ENCODE peak calls at places on chromosomes 6 and 20, in five cellular contexts. U is cardiac fibroblast, O is esophagus muscularis mucosa, X is fibroblast of lung, C is endothelial cell of umbilical vein. W is an unnamed sample.

GRCh38 chr6:166415306-166415705 is 32.6 kb upstream of the MPC1 start:
- DNase-seq in C (no peak), X (no peak), U (no peak), O (no peak), W (no peak)

GRCh38 chr20:43977252-43977651 is 62.6 kb downstream of the TOX2 start:
- DNase-seq in U (peak; percentile 72), X (peak; percentile 45), C (no peak), O (no peak), W (no peak)

GRCh38 chr6:11260249-11261038 is 28.0 kb upstream of the NEDD9 start:
- DNase-seq in O (no peak), X (no peak), C (no peak), U (no peak), W (no peak)

GRCh38 chr6:45092135-45092534 is 236.0 kb upstream of the RUNX2 start:
- DNase-seq in O (no peak), X (no peak), C (no peak), U (no peak), W (no peak)

GRCh38 chr20:62759981-62760431 is 36.3 kb upstream of the MRGBP start:
- DNase-seq in O (no peak), X (no peak), U (no peak), C (no peak), W (no peak)

GRCh38 chr6:104862456-104862855 is 2.7 kb upstream of the HACE1 start:
- DNase-seq in O (no peak), C (no peak), U (no peak), X (peak; percentile 77), W (no peak)

GRCh38 chr6:158654960-158655485 is 5.2 kb downstream of the SYTL3 start:
- DNase-seq in C (no peak), O (no peak), X (peak; percentile 85), U (peak; percentile 84), W (no peak)

GRCh38 chr20:36666181-36666740 is 20.3 kb upstream of the SLA2 start:
- DNase-seq in X (peak; percentile 47), O (no peak), U (peak; percentile 39), C (peak; percentile 20), W (no peak)

DNA sequence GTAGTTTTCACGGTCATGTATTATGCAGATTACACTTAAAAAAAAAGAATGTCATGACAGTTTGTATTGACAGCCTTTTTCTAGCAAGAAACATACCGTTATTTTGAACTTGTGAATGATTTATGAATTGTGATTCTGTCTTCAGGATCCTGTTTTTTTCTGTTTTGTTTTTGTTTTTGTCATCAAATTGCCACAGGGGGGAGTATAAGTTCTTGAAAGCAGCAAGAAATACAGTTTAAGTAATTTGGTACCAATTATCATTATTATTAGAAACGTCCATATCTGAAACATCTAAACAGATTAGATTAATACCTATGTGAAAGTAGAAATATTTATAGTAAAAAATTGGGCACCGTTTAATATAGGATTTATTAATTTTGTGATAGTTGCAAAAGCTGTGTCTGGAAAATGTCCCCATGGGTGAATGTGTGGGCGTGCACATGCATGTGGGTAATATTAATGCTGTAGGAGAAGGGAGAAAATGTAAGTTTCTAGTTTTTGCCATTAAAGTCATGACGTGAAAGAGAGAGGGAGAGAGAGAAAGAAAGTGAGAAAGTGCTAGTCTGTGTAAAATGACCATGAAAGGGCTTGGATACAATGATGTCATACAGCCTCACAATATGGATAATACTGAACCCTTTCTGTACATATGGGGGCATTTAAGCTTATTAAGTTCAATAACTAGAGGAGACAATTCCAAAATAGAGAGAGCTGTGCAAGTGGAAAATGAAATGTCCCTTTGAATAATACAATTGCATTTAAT is 9.4 kb upstream of the CCN2 start:
- DNase-seq in O (no peak), C (peak; percentile 76), X (peak; percentile 72), U (peak; percentile 78), W (no peak)
- TF ChIP-seq CTCF in O (peak; percentile 23), C (peak; percentile 12), X (peak; percentile 33), U (peak; percentile 36), W (peak; percentile 56)

GRCh38 chr20:35599776-35600120 is 15.9 kb upstream of the SPAG4 start:
- DNase-seq in O (no peak), U (no peak), C (no peak), X (no peak), W (no peak)

GRCh38 chr20:35600176-35600995 is 15.2 kb upstream of the SPAG4 start:
- DNase-seq in U (no peak), C (no peak), O (no peak), X (no peak), W (no peak)

GRCh38 chr20:35601990-35602389 is 13.6 kb upstream of the SPAG4 start:
- DNase-seq in O (no peak), X (no peak), U (no peak), C (no peak), W (no peak)

GRCh38 chr20:35602851-35603495 is 12.7 kb upstream of the SPAG4 start:
- DNase-seq in X (no peak), O (no peak), U (no peak), C (no peak), W (no peak)

GRCh38 chr20:35601021-35601973 is 14.3 kb upstream of the SPAG4 start:
- DNase-seq in U (peak; percentile 75), O (no peak), X (peak; percentile 72), C (peak; percentile 79), W (no peak)
- TF ChIP-seq CTCF in U (peak; percentile 28), O (peak; percentile 64), X (peak; percentile 37), C (peak; percentile 26), W (peak; percentile 57)

DNA sequence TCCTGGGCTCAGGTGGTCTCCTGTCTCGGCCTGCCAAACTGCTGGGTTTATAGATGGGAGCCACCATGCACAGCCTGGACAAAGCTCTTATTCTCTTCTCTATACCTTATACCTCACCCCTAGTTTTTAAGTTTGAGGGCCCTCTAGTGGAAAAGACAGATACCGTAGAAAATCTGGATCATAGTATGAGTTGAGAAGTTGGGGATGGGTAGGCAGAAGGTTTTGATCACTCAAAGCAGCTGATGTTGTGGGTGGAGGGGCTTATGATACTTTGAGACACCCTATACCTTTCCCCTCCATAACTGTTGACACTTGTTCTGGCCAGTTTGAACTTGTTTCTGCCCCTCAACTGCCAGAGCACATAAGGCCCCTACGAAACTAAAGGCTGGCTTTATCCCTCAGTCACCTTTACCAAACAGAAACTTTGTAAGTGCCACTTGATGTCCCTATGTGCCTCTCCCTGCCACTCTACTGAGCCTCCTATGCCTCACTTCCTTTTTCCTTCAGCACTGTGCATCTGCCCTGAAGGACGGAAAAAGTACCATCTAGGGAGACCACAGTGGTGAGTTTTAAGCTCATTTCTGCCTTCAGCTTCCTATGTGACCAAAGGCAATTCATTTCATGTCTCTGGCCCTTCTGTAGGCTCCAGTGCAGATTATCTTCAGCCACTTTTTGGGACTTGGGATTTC is 28.6 kb downstream of the RALY start:
- DNase-seq in C (peak; percentile 35), U (peak; percentile 21), X (peak; percentile 45), O (no peak), W (no peak)
- TF ChIP-seq CTCF in C (peak; percentile 17), U (peak; percentile 43), X (peak; percentile 49), O (no peak), W (peak; percentile 41)

GRCh38 chr6:40950986-40951730 is 87.9 kb downstream of the UNC5CL start:
- DNase-seq in U (no peak), X (no peak), C (peak; percentile 15), O (no peak), W (no peak)

GRCh38 chr6:40946738-40947301 is 92.2 kb downstream of the UNC5CL start:
- DNase-seq in U (no peak), C (no peak), X (no peak), O (no peak), W (no peak)

GRCh38 chr6:40947876-40948514 is 91.0 kb downstream of the UNC5CL start:
- DNase-seq in U (peak; percentile 59), X (peak; percentile 76), C (peak; percentile 71), O (no peak), W (no peak)

GRCh38 chr6:40953486-40953885 is 85.5 kb downstream of the UNC5CL start:
- DNase-seq in X (no peak), O (no peak), C (no peak), U (no peak), W (no peak)

GRCh38 chr6:40948598-40948997 is 90.4 kb downstream of the UNC5CL start:
- DNase-seq in X (peak; percentile 5), O (no peak), C (no peak), U (no peak), W (no peak)
- TF ChIP-seq CTCF in X (no peak), O (no peak), C (no peak), U (no peak), W (no peak)

GRCh38 chr6:27177454-27178000 is 70.0 kb upstream of the PRSS16 start:
- DNase-seq in C (peak; percentile 83), O (no peak), X (peak; percentile 88), U (peak; percentile 90), W (peak; percentile 94)
- TF ChIP-seq CTCF in C (peak; percentile 45), O (peak; percentile 66), X (peak; percentile 56), U (peak; percentile 47), W (peak; percentile 53)

GRCh38 chr6:117280922-117281321 is 15.6 kb downstream of the VGLL2 start:
- DNase-seq in C (no peak), U (no peak), X (no peak), O (no peak), W (no peak)
- TF ChIP-seq CTCF in C (no peak), U (peak; percentile 22), X (no peak), O (no peak), W (peak; percentile 14)

DNA sequence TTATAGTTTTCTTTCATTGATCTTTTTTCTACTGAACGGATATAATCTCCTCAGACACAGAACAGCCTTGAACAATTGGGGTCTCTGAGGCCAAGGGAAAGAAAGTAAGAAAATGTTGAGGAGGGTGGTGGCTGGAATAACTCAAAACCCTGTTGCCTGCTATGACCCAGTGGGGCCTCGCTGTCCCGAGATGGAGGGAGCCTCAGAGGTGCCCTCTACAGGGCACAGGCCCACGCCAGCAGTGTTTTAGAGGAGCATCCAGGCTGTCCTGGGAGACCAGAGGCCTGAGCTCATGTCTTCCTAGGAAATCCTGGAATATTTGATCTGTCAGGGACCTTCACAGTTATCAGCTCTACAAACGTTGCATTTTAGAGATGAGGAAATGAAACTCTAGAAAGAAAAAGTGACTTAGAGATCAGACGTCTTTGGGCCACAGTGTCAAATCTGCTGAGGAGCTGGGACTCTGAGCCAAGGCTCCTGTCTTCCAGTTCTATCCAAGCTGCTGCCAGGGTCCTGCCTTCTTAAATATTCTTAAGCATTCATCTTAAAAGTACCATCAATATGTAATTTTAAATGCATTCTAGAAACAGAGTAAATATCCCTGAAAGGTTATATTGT is 26.3 kb downstream of the ALDH5A1 start:
- DNase-seq in O (no peak), X (peak; percentile 18), U (peak; percentile 41), C (peak; percentile 28), W (peak; percentile 66)
- TF ChIP-seq CTCF in O (peak; percentile 62), X (peak; percentile 75), U (peak; percentile 82), C (peak; percentile 60), W (peak; percentile 77)

DNA sequence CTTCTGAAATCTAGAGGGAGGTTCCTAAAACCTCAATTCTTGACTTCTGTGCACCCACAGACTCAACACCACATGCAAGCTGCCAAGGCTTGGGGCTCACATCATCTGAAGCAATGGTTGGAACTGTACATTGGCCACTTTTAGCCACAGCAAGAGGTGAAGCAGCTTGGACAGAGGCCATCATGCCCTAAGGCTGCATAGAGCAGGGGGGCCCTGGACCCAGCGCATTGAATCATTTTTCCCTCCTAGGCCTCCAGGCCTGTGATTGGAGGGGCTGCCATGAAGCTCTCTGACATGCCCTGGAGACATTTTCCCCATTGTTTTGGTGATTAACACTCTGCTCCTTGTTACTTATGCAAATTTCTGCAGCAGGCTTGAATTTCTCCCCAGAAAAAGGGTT is 145.9 kb downstream of the C6orf118 start:
- DNase-seq in X (no peak), C (no peak), U (no peak), O (no peak), W (no peak)
- TF ChIP-seq CTCF in X (no peak), C (no peak), U (no peak), O (no peak), W (no peak)

W was measured in osteocyte.